ENCODE peak calls at places on chromosome 14, in eight cellular contexts. I is PC-3, X is tibial nerve, C is ascending aorta, D is thyroid gland, K is lower leg skin, Z is activated B cell treated with CpG ODN at 0.5 μM for 24 hours, R is GM12865. A is an unnamed sample.

GRCh38 chr14:91858536-91859275 is 8.6 kb downstream of the TC2N start:
- DNase-seq in C (no peak), I (peak), D (no peak), Z (no peak), R (peak), K (peak), X (no peak), A (peak)

GRCh38 chr14:94066089-94066676 is 14.8 kb downstream of the DDX24 start:
- DNase-seq in Z (no peak), D (no peak), R (no peak), X (no peak), K (no peak), C (no peak), I (peak), A (peak)

GRCh38 chr14:105897725-105898113 is 371.3 kb downstream of the TMEM121 start:
- DNase-seq in R (no peak), K (no peak), Z (no peak), C (no peak), D (no peak), I (no peak), X (no peak), A (no peak)

GRCh38 chr14:44846232-44846824 is 115.4 kb downstream of the KLHL28 start:
- DNase-seq in X (peak), D (no peak), Z (no peak), I (peak), K (no peak), R (peak), C (no peak), A (peak)

GRCh38 chr14:90815817-90816662 is at the start of gene TTC7B:
- DNase-seq in K (no peak), D (peak), X (no peak), C (no peak), Z (peak), R (peak), I (peak), A (peak)

GRCh38 chr14:54570651-54571415 is 3.9 kb downstream of the SAMD4A start:
- DNase-seq in Z (no peak), C (no peak), X (no peak), D (no peak), R (no peak), K (no peak), I (peak), A (peak)

GRCh38 chr14:100622708-100623485 is 35.7 kb upstream of the BEGAIN start:
- DNase-seq in C (no peak), I (no peak), Z (no peak), K (no peak), D (no peak), R (no peak), X (no peak), A (no peak)

GRCh38 chr14:91511014-91511466 is 930 bp upstream of the PPP4R3A start:
- DNase-seq in I (peak), K (no peak), D (no peak), X (peak), Z (no peak), R (no peak), C (no peak), A (no peak)

GRCh38 chr14:28773917-28774691 is 7.5 kb downstream of the FOXG1 start:
- DNase-seq in R (peak), X (no peak), Z (no peak), C (no peak), I (no peak), K (no peak), D (no peak), A (peak)

GRCh38 chr14:90409209-90409730 is 12.4 kb downstream of the CALM1 start:
- DNase-seq in K (no peak), Z (no peak), C (peak), X (peak), I (peak), R (no peak), D (peak), A (peak)

GRCh38 chr14:30573203-30573814 is 14.4 kb downstream of the G2E3 start:
- DNase-seq in D (no peak), I (peak), R (no peak), C (no peak), X (no peak), K (no peak), Z (no peak), A (peak)

GRCh38 chr14:80211143-80212024 is at the start of gene DIO2:
- DNase-seq in K (peak), X (peak), R (no peak), Z (no peak), D (peak), C (no peak), I (no peak), A (peak)

GRCh38 chr14:64604854-64605253 is 55.1 kb downstream of the PPP1R36 start:
- DNase-seq in C (no peak), I (no peak), D (no peak), R (no peak), Z (no peak), X (no peak), K (peak), A (peak)

GRCh38 chr14:21997300-21997699 is 323.7 kb upstream of the OR4E1 start:
- DNase-seq in I (peak), D (no peak), X (no peak), C (no peak), K (no peak), R (peak), Z (no peak), A (peak)

GRCh38 chr14:73238262-73238852 is 1.1 kb downstream of the PAPLN start:
- DNase-seq in D (no peak), Z (no peak), C (no peak), K (no peak), X (no peak), R (no peak), I (peak), A (peak)

GRCh38 chr14:52706286-52706685 is 714 bp upstream of the PSMC6 start:
- DNase-seq in X (no peak), R (peak), Z (no peak), D (peak), C (no peak), I (peak), K (no peak), A (peak)

GRCh38 chr14:48725001-48725734 is 861.0 kb downstream of the RPS29 start:
- DNase-seq in X (no peak), Z (no peak), R (no peak), D (no peak), I (peak), C (no peak), K (no peak), A (no peak)

GRCh38 chr14:97771340-97772045 is 974.3 kb downstream of the VRK1 start:
- DNase-seq in C (no peak), Z (no peak), R (no peak), I (peak), X (no peak), D (no peak), K (peak), A (peak)

GRCh38 chr14:84750284-84750683 is 779.7 kb upstream of the FLRT2 start:
- DNase-seq in Z (no peak), X (no peak), D (no peak), R (no peak), C (no peak), I (no peak), K (no peak), A (no peak)
- TF ChIP-seq CTCF in Z (no peak), X (no peak), D (no peak), R (no peak), C (no peak), I (no peak), K (no peak), A (no peak)

GRCh38 chr14:68938515-68939423 is 40.3 kb downstream of the ACTN1 start:
- DNase-seq in D (peak), R (no peak), X (no peak), C (no peak), K (no peak), Z (no peak), I (no peak), A (no peak)

GRCh38 chr14:68939424-68939892 is 39.6 kb downstream of the ACTN1 start:
- DNase-seq in R (no peak), X (no peak), Z (no peak), C (no peak), I (no peak), K (no peak), D (no peak), A (no peak)

GRCh38 chr14:68936476-68936875 is 42.6 kb downstream of the ACTN1 start:
- DNase-seq in D (no peak), X (no peak), K (no peak), Z (no peak), C (no peak), I (no peak), R (no peak), A (no peak)

GRCh38 chr14:68936980-68937379 is 42.1 kb downstream of the ACTN1 start:
- DNase-seq in D (no peak), Z (no peak), R (no peak), K (no peak), C (no peak), X (no peak), I (no peak), A (no peak)

GRCh38 chr14:68937790-68938514 is 41.1 kb downstream of the ACTN1 start:
- DNase-seq in X (no peak), D (peak), C (no peak), Z (no peak), I (no peak), K (no peak), R (no peak), A (peak)
- TF ChIP-seq CTCF in X (no peak), D (no peak), C (peak), Z (no peak), I (peak), K (no peak), R (no peak), A (peak)

DNA sequence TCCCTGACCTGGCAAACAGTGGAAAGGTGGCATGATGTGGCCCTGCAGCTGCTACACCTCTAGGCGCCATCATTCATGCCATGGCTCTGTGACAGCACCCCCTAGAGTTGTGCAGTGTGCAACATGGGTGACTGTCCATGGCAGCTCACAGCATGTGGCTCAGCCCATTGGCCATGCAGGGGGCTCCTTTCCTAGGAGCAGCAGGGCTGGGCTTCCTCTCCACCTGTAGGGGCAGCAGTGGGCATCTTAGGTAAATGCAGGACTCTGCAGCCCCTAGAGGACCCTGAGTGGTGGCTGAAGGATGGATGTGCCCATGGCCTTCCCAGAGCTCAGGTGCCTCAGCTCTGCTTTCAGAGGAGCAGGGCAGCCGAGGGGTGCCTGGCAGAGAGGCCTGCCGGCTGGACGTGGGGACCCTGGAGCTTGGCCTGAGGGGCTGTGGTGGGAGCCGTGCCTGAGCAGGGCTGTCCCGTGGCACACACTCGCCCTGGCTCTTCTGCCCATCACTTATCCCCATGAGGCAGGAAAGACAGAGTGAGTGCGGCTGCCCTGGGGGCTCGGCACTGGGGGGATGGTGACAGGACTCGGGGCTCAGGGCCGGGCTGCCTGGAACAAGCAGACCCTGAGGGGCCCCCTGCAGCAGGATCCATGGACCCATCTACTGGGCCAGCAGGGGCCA is 7.4 kb downstream of the ADSS1 start:
- DNase-seq in R (no peak), X (no peak), I (peak), K (no peak), C (no peak), Z (no peak), D (no peak), A (no peak)
- TF ChIP-seq CTCF in R (peak), X (no peak), I (peak), K (no peak), C (no peak), Z (no peak), D (peak), A (peak)

DNA sequence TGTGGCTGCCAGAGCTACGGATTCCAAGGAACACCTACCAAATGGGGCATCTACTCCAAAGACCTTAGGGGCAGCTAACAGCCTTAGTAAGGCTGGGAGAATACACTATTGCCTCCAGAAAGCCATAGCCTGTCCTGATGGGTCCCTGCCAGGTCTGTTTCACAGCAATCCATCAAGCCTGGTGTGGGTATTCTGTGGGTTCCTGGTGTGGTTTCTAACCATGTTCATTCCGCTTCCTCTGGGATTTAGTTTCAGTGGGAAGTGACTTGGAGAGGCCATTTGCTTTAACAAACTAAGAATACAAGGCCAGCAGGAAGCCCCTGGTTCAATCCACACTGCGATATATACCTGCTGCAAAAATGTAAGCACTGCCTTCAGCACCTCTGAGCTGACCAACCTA is 220.5 kb downstream of the FOXN3 start:
- DNase-seq in Z (no peak), I (no peak), K (no peak), X (no peak), C (no peak), R (no peak), D (no peak), A (no peak)
- TF ChIP-seq CTCF in Z (no peak), I (no peak), K (no peak), X (no peak), C (no peak), R (no peak), D (no peak), A (no peak)

DNA sequence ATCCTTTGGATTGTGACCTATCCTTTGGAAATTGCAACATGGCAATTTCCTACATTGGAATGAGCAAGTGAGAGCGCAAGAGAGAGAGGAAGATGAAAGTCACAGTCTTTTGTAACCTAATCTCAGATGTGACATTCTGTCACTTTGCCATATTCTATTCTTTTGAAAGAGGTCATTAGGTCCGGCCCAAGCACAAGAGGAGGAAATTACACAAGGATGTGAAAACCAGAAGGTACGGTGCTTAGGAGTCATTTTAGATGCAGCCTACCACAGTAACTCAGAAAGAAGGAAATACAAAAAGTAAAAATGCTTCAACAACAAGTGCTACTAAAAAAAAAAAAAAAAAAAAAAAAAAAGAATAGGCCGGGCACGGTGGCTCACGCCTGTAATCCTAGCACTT is 47.2 kb upstream of the SRP54 start:
- DNase-seq in R (peak), X (no peak), K (no peak), I (no peak), C (no peak), Z (no peak), D (no peak), A (no peak)
- TF ChIP-seq CTCF in R (no peak), X (no peak), K (no peak), I (no peak), C (no peak), Z (no peak), D (no peak), A (no peak)

DNA sequence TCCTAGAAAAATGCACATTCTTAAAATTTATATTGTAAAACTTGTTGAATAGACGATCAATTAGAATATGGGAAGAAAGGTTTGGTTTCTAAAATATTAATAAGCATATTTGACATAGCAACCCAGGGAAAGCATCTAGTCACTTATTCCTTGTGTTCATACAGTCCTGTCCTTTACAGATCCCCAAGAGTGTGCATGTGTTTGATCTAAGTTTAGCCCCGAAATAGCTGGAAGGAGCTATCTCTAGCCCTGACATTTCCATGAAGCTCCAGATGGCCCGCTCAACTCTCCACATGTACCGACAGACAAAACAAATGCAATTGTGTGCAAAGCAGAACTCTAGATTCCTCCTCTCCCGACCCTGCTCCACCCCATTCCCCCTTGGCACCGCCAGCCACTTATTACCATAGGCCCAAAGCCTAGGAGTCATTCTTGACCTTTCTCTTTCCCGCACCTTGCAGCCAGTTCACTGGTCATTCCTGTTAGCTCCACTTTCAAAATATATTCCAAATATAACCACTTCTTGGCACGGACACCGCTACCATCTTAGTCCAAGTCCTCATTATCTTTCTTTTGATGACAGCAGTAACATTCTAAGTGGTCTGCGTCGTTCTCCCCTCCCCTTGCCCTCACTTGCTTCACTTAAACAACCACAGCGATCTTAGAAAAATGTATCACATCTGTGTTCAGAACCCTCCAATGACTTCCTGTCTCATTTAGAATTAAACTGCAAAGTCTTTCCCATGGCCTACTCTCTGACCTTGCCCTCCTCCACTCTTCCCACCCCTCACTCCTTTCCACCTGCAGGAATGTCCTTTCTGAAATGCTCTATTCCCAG is 45.5 kb upstream of the GZMB start:
- DNase-seq in X (no peak), I (no peak), Z (no peak), K (no peak), D (no peak), C (no peak), R (no peak), A (no peak)
- TF ChIP-seq CTCF in X (no peak), I (peak), Z (no peak), K (no peak), D (no peak), C (no peak), R (no peak), A (no peak)

GRCh38 chr14:67675219-67675582 is 769 bp upstream of the VTI1B start:
- DNase-seq in Z (no peak), X (peak), I (no peak), D (no peak), R (no peak), C (no peak), K (no peak), A (no peak)

GRCh38 chr14:67674480-67675218 is at the start of gene VTI1B:
- DNase-seq in C (no peak), I (peak), D (peak), X (peak), R (peak), Z (peak), K (peak), A (peak)

GRCh38 chr14:67673451-67673850 is 981 bp downstream of the VTI1B start:
- DNase-seq in K (no peak), R (no peak), D (no peak), Z (no peak), I (peak), X (no peak), C (no peak), A (peak)

GRCh38 chr14:67668559-67668958 is 5.9 kb downstream of the VTI1B start:
- DNase-seq in C (no peak), X (no peak), D (no peak), Z (no peak), R (peak), I (no peak), K (no peak), A (no peak)

GRCh38 chr14:67674139-67674479 is 323 bp downstream of the VTI1B start:
- DNase-seq in R (peak), K (peak), I (peak), X (peak), Z (peak), C (no peak), D (peak), A (peak)
- TF ChIP-seq CTCF in R (peak), K (no peak), I (peak), X (no peak), Z (no peak), C (no peak), D (peak), A (peak)

DNA sequence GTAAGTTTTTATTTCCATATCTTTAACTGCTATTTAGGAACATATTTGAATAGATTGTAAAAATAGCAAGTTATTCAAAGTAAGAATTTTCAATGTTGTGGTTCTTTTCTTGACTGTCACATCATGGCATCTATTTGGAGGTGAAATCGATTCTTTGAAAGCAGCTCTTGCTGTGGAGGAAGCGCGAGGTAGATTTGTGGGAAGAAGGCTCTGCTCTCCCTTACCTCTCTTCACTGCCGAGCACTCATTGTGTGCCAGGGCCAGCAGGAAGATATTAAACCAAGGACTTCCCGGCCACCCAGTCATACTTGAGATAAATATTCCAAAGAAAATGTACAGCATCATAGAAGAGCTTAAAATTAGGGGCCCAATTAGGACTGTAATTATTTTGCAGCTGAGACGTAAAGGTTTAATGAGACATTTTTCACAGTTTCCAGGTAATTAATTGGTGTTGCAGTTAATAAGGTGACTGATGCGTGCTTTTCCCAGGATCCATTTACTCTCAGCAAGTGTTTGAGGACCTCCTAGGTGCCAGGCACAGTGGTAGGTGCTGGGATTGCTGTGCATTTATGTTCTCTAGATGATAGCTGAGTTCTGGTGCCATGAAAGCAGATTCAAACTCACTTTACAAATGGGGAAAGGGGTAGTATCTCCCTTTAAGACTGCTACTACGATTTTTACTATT is 89.2 kb upstream of the DYNC1H1 start:
- DNase-seq in C (no peak), Z (no peak), X (no peak), I (no peak), D (no peak), K (no peak), R (no peak), A (no peak)
- TF ChIP-seq CTCF in C (no peak), Z (no peak), X (no peak), I (no peak), D (no peak), K (no peak), R (no peak), A (no peak)

GRCh38 chr14:75046899-75047298 is 4.4 kb downstream of the MLH3 start:
- DNase-seq in X (no peak), R (no peak), Z (no peak), D (no peak), K (no peak), I (peak), C (no peak), A (no peak)

GRCh38 chr14:75049136-75049535 is 2.1 kb downstream of the MLH3 start:
- DNase-seq in C (no peak), Z (no peak), K (no peak), I (no peak), X (peak), D (no peak), R (no peak), A (no peak)

GRCh38 chr14:75047506-75047905 is 3.8 kb downstream of the MLH3 start:
- DNase-seq in C (no peak), Z (no peak), R (no peak), K (no peak), D (no peak), I (no peak), X (no peak), A (no peak)

GRCh38 chr14:75049731-75050201 is 1.5 kb downstream of the MLH3 start:
- DNase-seq in X (no peak), K (no peak), R (no peak), I (no peak), Z (no peak), D (no peak), C (no peak), A (no peak)

GRCh38 chr14:75048101-75048500 is 3.2 kb downstream of the MLH3 start:
- DNase-seq in R (no peak), K (no peak), D (no peak), C (no peak), Z (no peak), X (no peak), I (no peak), A (no peak)
- TF ChIP-seq CTCF in R (no peak), K (no peak), D (no peak), C (no peak), Z (no peak), X (no peak), I (no peak), A (no peak)